ENCODE peak calls at places on chromosomes 7 and 10, in seven cellular contexts. G, S, H, W, R, B and Z are unnamed samples.

GRCh38 chr7:116497708-116498107 is 1.8 kb upstream of the CAV2 start:
- DNase-seq in G (no peak), W (no peak), H (no peak), B (no peak), S (no peak), R (no peak), Z (no peak)

GRCh38 chr10:90871279-90871760 is 454 bp upstream of the RPP30 start:
- DNase-seq in W (no peak), S (peak), G (no peak), H (peak), B (no peak), R (no peak), Z (no peak)

GRCh38 chr7:156929789-156930539 is 19.5 kb upstream of the NOM1 start:
- DNase-seq in S (no peak), B (no peak), H (no peak), W (no peak), R (no peak), G (no peak), Z (no peak)

GRCh38 chr7:135801877-135802276 is 53.3 kb upstream of the FAM180A start:
- DNase-seq in R (no peak), B (no peak), H (no peak), G (no peak), W (no peak), S (peak), Z (peak)

GRCh38 chr10:119516381-119517234 is 25.9 kb downstream of the RGS10 start:
- DNase-seq in W (no peak), B (no peak), G (no peak), R (peak), H (no peak), S (no peak), Z (no peak)

GRCh38 chr10:112435013-112435619 is 11.6 kb downstream of the ZDHHC6 start:
- DNase-seq in S (no peak), H (no peak), B (no peak), G (no peak), W (no peak), R (no peak), Z (no peak)

GRCh38 chr7:47884675-47885074 is 63.6 kb downstream of the PKD1L1 start:
- DNase-seq in S (no peak), H (no peak), B (peak), G (no peak), R (no peak), W (no peak), Z (peak)

GRCh38 chr10:48358162-48358561 is 51.7 kb downstream of the MAPK8 start:
- DNase-seq in R (no peak), H (no peak), S (no peak), B (no peak), W (no peak), G (no peak), Z (no peak)

GRCh38 chr7:157041004-157041403 is 30.5 kb upstream of the MNX1 start:
- DNase-seq in G (no peak), B (no peak), R (no peak), H (no peak), W (no peak), S (no peak), Z (peak)

GRCh38 chr7:75892634-75893272 is 13.9 kb downstream of the RHBDD2 start:
- DNase-seq in R (no peak), S (no peak), B (no peak), G (no peak), H (no peak), W (no peak), Z (peak)

GRCh38 chr7:129466796-129467195 is 32.6 kb downstream of the STRIP2 start:
- DNase-seq in S (no peak), W (no peak), R (no peak), H (no peak), G (no peak), B (no peak), Z (no peak)

GRCh38 chr7:76292206-76292573 is 10.3 kb upstream of the HSPB1 start:
- DNase-seq in G (no peak), W (no peak), S (peak), B (no peak), R (no peak), H (no peak), Z (peak)

GRCh38 chr7:54689394-54690058 is 69.5 kb downstream of the SEC61G start:
- DNase-seq in W (no peak), B (no peak), G (no peak), R (no peak), S (no peak), H (no peak), Z (no peak)

GRCh38 chr10:82574081-82574480 is 699.1 kb downstream of the NRG3 start:
- DNase-seq in S (no peak), H (no peak), W (no peak), G (no peak), R (no peak), B (no peak), Z (no peak)

GRCh38 chr10:50395279-50395678 is 144.0 kb upstream of the ASAH2 start:
- DNase-seq in H (no peak), S (no peak), R (no peak), W (no peak), G (no peak), B (peak), Z (no peak)

GRCh38 chr10:11009471-11010308 is 8.0 kb upstream of the CELF2 start:
- DNase-seq in B (no peak), W (no peak), G (no peak), S (no peak), H (no peak), R (no peak), Z (no peak)

GRCh38 chr10:115814542-115814941 is 458.5 kb downstream of the GFRA1 start:
- DNase-seq in W (no peak), G (no peak), S (no peak), H (no peak), B (no peak), R (no peak), Z (no peak)

GRCh38 chr10:9786576-9786975 is 1231.1 kb upstream of the CELF2 start:
- DNase-seq in B (no peak), R (no peak), H (no peak), S (no peak), G (no peak), W (no peak), Z (no peak)

GRCh38 chr10:43781480-43782361 is 133.0 kb upstream of the ZNF32 start:
- DNase-seq in H (no peak), W (no peak), R (no peak), S (no peak), B (no peak), G (no peak), Z (peak)